ENCODE peak calls at places on chromosomes 16 and 17, in eight cellular contexts. One of them, this sample, is unnamed.

GRCh38 chr17:35907691-35908090 is 22.9 kb downstream of the RDM1 start:
- DNase-seq in lung microvascular endothelial cell: no peak
- DNase-seq in IMR-90: no peak
- DNase-seq in glutamatergic neuron: no peak
- DNase-seq in fibroblast of gingiva: no peak
- DNase-seq in BJ: no peak
- DNase-seq in NCI-H524: no peak
- DNase-seq in nephron progenitor cell: no peak
- DNase-seq in this sample: no peak

GRCh38 chr16:20884240-20884556 is 16.0 kb downstream of the DCUN1D3 start:
- DNase-seq in lung microvascular endothelial cell: no peak
- DNase-seq in IMR-90: peak
- DNase-seq in glutamatergic neuron: no peak
- DNase-seq in fibroblast of gingiva: peak
- DNase-seq in BJ: no peak
- DNase-seq in NCI-H524: no peak
- DNase-seq in nephron progenitor cell: no peak
- DNase-seq in this sample: no peak

GRCh38 chr16:70573451-70574121 is 50.0 kb downstream of the SF3B3 start:
- DNase-seq in lung microvascular endothelial cell: peak
- DNase-seq in IMR-90: peak
- DNase-seq in glutamatergic neuron: no peak
- DNase-seq in fibroblast of gingiva: peak
- DNase-seq in BJ: peak
- DNase-seq in NCI-H524: no peak
- DNase-seq in nephron progenitor cell: no peak
- DNase-seq in this sample: peak

GRCh38 chr17:31532526-31532925 is 141.1 kb downstream of the RAB11FIP4 start:
- DNase-seq in lung microvascular endothelial cell: no peak
- DNase-seq in IMR-90: no peak
- DNase-seq in glutamatergic neuron: no peak
- DNase-seq in fibroblast of gingiva: no peak
- DNase-seq in BJ: no peak
- DNase-seq in NCI-H524: no peak
- DNase-seq in nephron progenitor cell: no peak
- DNase-seq in this sample: no peak

GRCh38 chr16:31108794-31109558 is 790 bp downstream of the BCKDK start:
- DNase-seq in lung microvascular endothelial cell: no peak
- DNase-seq in IMR-90: no peak
- DNase-seq in glutamatergic neuron: no peak
- DNase-seq in fibroblast of gingiva: no peak
- DNase-seq in BJ: no peak
- DNase-seq in NCI-H524: no peak
- DNase-seq in nephron progenitor cell: no peak
- DNase-seq in this sample: no peak

GRCh38 chr16:84040823-84041391 is 1.7 kb downstream of the SLC38A8 start:
- DNase-seq in lung microvascular endothelial cell: no peak
- DNase-seq in IMR-90: peak
- DNase-seq in glutamatergic neuron: no peak
- DNase-seq in fibroblast of gingiva: peak
- DNase-seq in BJ: peak
- DNase-seq in NCI-H524: peak
- DNase-seq in nephron progenitor cell: no peak
- DNase-seq in this sample: no peak

GRCh38 chr17:42402121-42402516 is 13.9 kb upstream of the STAT3 start:
- DNase-seq in lung microvascular endothelial cell: no peak
- DNase-seq in IMR-90: peak
- DNase-seq in glutamatergic neuron: no peak
- DNase-seq in fibroblast of gingiva: no peak
- DNase-seq in BJ: no peak
- DNase-seq in NCI-H524: no peak
- DNase-seq in nephron progenitor cell: no peak
- DNase-seq in this sample: no peak

GRCh38 chr17:16085066-16085699 is 85.6 kb downstream of the TTC19 start:
- DNase-seq in lung microvascular endothelial cell: peak
- DNase-seq in IMR-90: peak
- DNase-seq in glutamatergic neuron: no peak
- DNase-seq in fibroblast of gingiva: peak
- DNase-seq in BJ: peak
- DNase-seq in NCI-H524: no peak
- DNase-seq in nephron progenitor cell: no peak
- DNase-seq in this sample: no peak

GRCh38 chr16:29962344-29962994 is 590 bp downstream of the TMEM219 start:
- DNase-seq in lung microvascular endothelial cell: no peak
- DNase-seq in IMR-90: peak
- DNase-seq in glutamatergic neuron: no peak
- DNase-seq in fibroblast of gingiva: peak
- DNase-seq in BJ: no peak
- DNase-seq in NCI-H524: no peak
- DNase-seq in nephron progenitor cell: no peak
- DNase-seq in this sample: no peak

GRCh38 chr16:86584726-86585721 is 6.7 kb downstream of the FOXL1 start:
- DNase-seq in lung microvascular endothelial cell: peak
- DNase-seq in IMR-90: no peak
- DNase-seq in glutamatergic neuron: no peak
- DNase-seq in fibroblast of gingiva: peak
- DNase-seq in BJ: no peak
- DNase-seq in NCI-H524: no peak
- DNase-seq in nephron progenitor cell: no peak
- DNase-seq in this sample: no peak

GRCh38 chr17:55986817-55987216 is 166.5 kb upstream of the ANKFN1 start:
- DNase-seq in lung microvascular endothelial cell: no peak
- DNase-seq in IMR-90: no peak
- DNase-seq in glutamatergic neuron: no peak
- DNase-seq in fibroblast of gingiva: no peak
- DNase-seq in BJ: no peak
- DNase-seq in NCI-H524: no peak
- DNase-seq in nephron progenitor cell: no peak
- DNase-seq in this sample: no peak

GRCh38 chr17:56319531-56319930 is 166.3 kb downstream of the ANKFN1 start:
- DNase-seq in lung microvascular endothelial cell: peak
- DNase-seq in IMR-90: peak
- DNase-seq in glutamatergic neuron: no peak
- DNase-seq in fibroblast of gingiva: peak
- DNase-seq in BJ: peak
- DNase-seq in NCI-H524: peak
- DNase-seq in nephron progenitor cell: no peak
- DNase-seq in this sample: peak

GRCh38 chr17:45050680-45051059 is 762 bp downstream of the DCAKD start:
- DNase-seq in lung microvascular endothelial cell: peak
- DNase-seq in IMR-90: peak
- DNase-seq in glutamatergic neuron: no peak
- DNase-seq in fibroblast of gingiva: no peak
- DNase-seq in BJ: no peak
- DNase-seq in NCI-H524: peak
- DNase-seq in nephron progenitor cell: no peak
- DNase-seq in this sample: peak